ENCODE peak calls at places on chromosomes 16 and 17, in nine cellular contexts. L, C, R, N, U, K, S, M and I are unnamed samples.

GRCh38 chr17:57603978-57604377 is 141.1 kb downstream of the CCDC182 start:
- DNase-seq in L (no peak), C (no peak), R (no peak), N (peak; percentile 60), U (peak; percentile 67), K (no peak), S (no peak), M (peak; percentile 93), I (no peak)

GRCh38 chr16:62794724-62795123 is 758.5 kb upstream of the CDH8 start:
- DNase-seq in L (no peak), C (no peak), R (no peak), N (no peak), U (no peak), K (no peak), S (no peak), M (no peak), I (no peak)

GRCh38 chr17:45287526-45288264 is 25.8 kb upstream of the SPATA32 start:
- DNase-seq in L (no peak), C (peak; percentile 87), R (no peak), N (no peak), U (no peak), K (no peak), S (no peak), M (no peak), I (no peak)

GRCh38 chr16:1776672-1776955 is 3.7 kb upstream of the MRPS34 start:
- DNase-seq in L (no peak), C (no peak), R (no peak), N (no peak), U (no peak), K (no peak), S (no peak), M (no peak), I (no peak)

GRCh38 chr17:12545877-12546513 is 119.7 kb upstream of the MYOCD start:
- DNase-seq in L (peak; percentile 4), C (peak; percentile 5), R (no peak), N (no peak), U (no peak), K (peak; percentile 62), S (peak; percentile 68), M (no peak), I (no peak)

GRCh38 chr16:65774350-65774749 is 592.1 kb upstream of the CDH5 start:
- DNase-seq in L (no peak), C (no peak), R (no peak), N (no peak), U (no peak), K (no peak), S (no peak), M (no peak), I (no peak)

GRCh38 chr17:71260366-71260765 is 860.5 kb upstream of the SOX9 start:
- DNase-seq in L (no peak), C (no peak), R (no peak), N (no peak), U (no peak), K (no peak), S (no peak), M (no peak), I (no peak)

GRCh38 chr16:11497329-11497805 is 89.4 kb downstream of the LITAF start:
- DNase-seq in L (peak; percentile 81), C (peak; percentile 76), R (peak; percentile 88), N (peak; percentile 88), U (no peak), K (no peak), S (peak; percentile 99), M (peak; percentile 71), I (peak; percentile 77)

GRCh38 chr17:27446569-27447301 is 9.5 kb upstream of the KSR1 start:
- DNase-seq in L (no peak), C (peak; percentile 62), R (no peak), N (no peak), U (no peak), K (no peak), S (no peak), M (no peak), I (no peak)

GRCh38 chr16:84350611-84351400 is 17.5 kb upstream of the ATP2C2 start:
- DNase-seq in L (no peak), C (no peak), R (no peak), N (no peak), U (no peak), K (no peak), S (no peak), M (no peak), I (no peak)

GRCh38 chr17:8016632-8017424 is 14.4 kb downstream of the GUCY2D start:
- DNase-seq in L (peak; percentile 33), C (peak; percentile 58), R (peak; percentile 85), N (no peak), U (peak; percentile 44), K (peak; percentile 55), S (no peak), M (peak; percentile 6), I (no peak)

GRCh38 chr17:4249452-4250029 is 14.2 kb downstream of the ANKFY1 start:
- DNase-seq in L (peak; percentile 33), C (peak; percentile 11), R (no peak), N (peak; percentile 4), U (no peak), K (peak; percentile 59), S (no peak), M (no peak), I (no peak)

GRCh38 chr16:26005336-26005735 is 313.6 kb downstream of the HS3ST4 start:
- DNase-seq in L (no peak), C (no peak), R (no peak), N (peak; percentile 52), U (no peak), K (no peak), S (no peak), M (no peak), I (no peak)

GRCh38 chr16:23014592-23014991 is 134.7 kb downstream of the USP31 start:
- DNase-seq in L (no peak), C (no peak), R (no peak), N (no peak), U (no peak), K (no peak), S (no peak), M (no peak), I (no peak)

GRCh38 chr17:83180996-83181481 is 101.6 kb downstream of the METRNL start:
- DNase-seq in L (no peak), C (peak; percentile 29), R (no peak), N (no peak), U (no peak), K (no peak), S (no peak), M (no peak), I (no peak)

GRCh38 chr16:85227262-85227923 is 115.1 kb upstream of the CIBAR2 start:
- DNase-seq in L (peak; percentile 74), C (peak; percentile 81), R (no peak), N (peak; percentile 39), U (no peak), K (peak; percentile 88), S (no peak), M (no peak), I (no peak)

GRCh38 chr17:17058304-17058703 is 16.0 kb downstream of the MPRIP start:
- DNase-seq in L (no peak), C (no peak), R (peak; percentile 12), N (no peak), U (no peak), K (no peak), S (peak; percentile 62), M (no peak), I (no peak)

GRCh38 chr17:77830816-77831490 is 127.5 kb upstream of the TNRC6C start:
- DNase-seq in L (no peak), C (no peak), R (no peak), N (no peak), U (no peak), K (no peak), S (peak; percentile 68), M (no peak), I (no peak)